ENCODE peak calls at places on chromosomes 3 and 15, in nine cellular contexts. C is keratinocyte, B is hepatocyte, X is neural progenitor cell, F is HCT116, R is GM12878, G is fibroblast of lung, M is DND-41, L is mammary epithelial cell. Y is an unnamed sample.

GRCh38 chr3:30012941-30013543 is 593.4 kb upstream of the TGFBR2 start:
- DNase-seq in R (peak; percentile 8), M (peak; percentile 69), B (peak; percentile 87), X (peak; percentile 85), G (peak; percentile 63), L (peak; percentile 58), C (peak; percentile 2), F (peak; percentile 64), Y (peak; percentile 83)

GRCh38 chr3:177294221-177294620 is 96.9 kb upstream of the TBL1XR1 start:
- DNase-seq in M (no peak), G (peak; percentile 92), C (peak; percentile 63), B (peak; percentile 29), L (peak; percentile 96), X (no peak), R (no peak), F (no peak), Y (peak; percentile 86)

GRCh38 chr3:71035314-71035713 is 548.2 kb downstream of the FOXP1 start:
- DNase-seq in G (peak; percentile 79), C (no peak), B (no peak), R (no peak), X (no peak), M (no peak), L (no peak), F (no peak), Y (no peak)

GRCh38 chr3:30659270-30660127 is 53.1 kb downstream of the TGFBR2 start:
- DNase-seq in F (peak; percentile 84), G (peak; percentile 98), R (no peak), B (peak; percentile 31), X (no peak), L (peak; percentile 78), M (no peak), C (peak; percentile 59), Y (no peak)

GRCh38 chr15:35626984-35627383 is 81.0 kb upstream of the DPH6 start:
- DNase-seq in C (no peak), F (no peak), L (no peak), X (no peak), B (no peak), G (no peak), M (no peak), R (no peak), Y (no peak)

GRCh38 chr15:71790081-71790480 is 20.3 kb upstream of the NR2E3 start:
- DNase-seq in B (peak; percentile 69), G (peak; percentile 76), C (peak; percentile 13), X (no peak), F (no peak), L (peak; percentile 78), R (no peak), M (no peak), Y (peak; percentile 86)

GRCh38 chr15:72306211-72306785 is 13.7 kb downstream of the CELF6 start:
- DNase-seq in C (no peak), X (peak; percentile 76), B (no peak), L (no peak), M (peak; percentile 45), G (peak; percentile 40), R (no peak), F (no peak), Y (no peak)

GRCh38 chr3:195921334-195921771 is 13.0 kb upstream of the TNK2 start:
- DNase-seq in G (peak; percentile 32), C (no peak), R (no peak), F (no peak), X (no peak), M (no peak), L (no peak), B (no peak), Y (no peak)

GRCh38 chr15:62068071-62068786 is 1.5 kb downstream of the C2CD4A start:
- DNase-seq in B (peak; percentile 66), M (no peak), C (no peak), X (peak; percentile 80), G (peak; percentile 48), F (no peak), R (no peak), L (peak; percentile 21), Y (no peak)

GRCh38 chr15:44489464-44489863 is 47.5 kb upstream of the EIF3J start:
- DNase-seq in F (peak; percentile 33), B (no peak), C (peak; percentile 13), R (no peak), L (peak; percentile 77), G (peak; percentile 91), X (no peak), M (no peak), Y (peak; percentile 75)

GRCh38 chr15:66023322-66023972 is 154.2 kb downstream of the RAB11A start:
- DNase-seq in B (no peak), L (no peak), F (no peak), M (no peak), X (peak; percentile 40), R (no peak), G (peak; percentile 20), C (no peak), Y (no peak)

GRCh38 chr15:66024998-66025397 is 155.7 kb downstream of the RAB11A start:
- DNase-seq in B (peak; percentile 63), L (peak; percentile 23), X (no peak), M (no peak), F (no peak), C (no peak), R (no peak), G (peak; percentile 39), Y (no peak)

GRCh38 chr15:66021801-66022525 is 152.7 kb downstream of the RAB11A start:
- DNase-seq in C (no peak), X (no peak), F (no peak), G (no peak), B (no peak), L (no peak), M (no peak), R (no peak), Y (no peak)

GRCh38 chr15:66025972-66026371 is 156.7 kb downstream of the RAB11A start:
- DNase-seq in G (no peak), R (no peak), X (no peak), B (no peak), F (no peak), L (no peak), M (no peak), C (no peak), Y (no peak)

GRCh38 chr15:66024116-66024515 is 154.8 kb downstream of the RAB11A start:
- DNase-seq in M (no peak), R (no peak), F (no peak), X (no peak), C (no peak), L (no peak), G (no peak), B (no peak), Y (no peak)
- H3K27me3 ChIP-seq in M (peaks cover 2% of the 10 kb centered on the region), R (no peaks in the 10 kb centered on the region), F (no peaks in the 10 kb centered on the region), X (no peaks in the 10 kb centered on the region), C (no peaks in the 10 kb centered on the region), L (no peaks in the 10 kb centered on the region), G (no peaks in the 10 kb centered on the region), B (peaks cover 3% of the 10 kb centered on the region), Y (peaks cover 18% of the 10 kb centered on the region)

GRCh38 chr3:142725352-142725739 is 1.5 kb downstream of the TRPC1 start:
- DNase-seq in F (no peak), L (no peak), X (no peak), C (no peak), B (no peak), G (no peak), M (no peak), R (no peak), Y (no peak)
- H2AFZ ChIP-seq in F (no peak overlapping the region), L (peak overlapping the region; percentile 99), X (peak overlapping the region; percentile 75), C (peak overlapping the region; percentile 99), B (peak overlapping the region; percentile 13), G (no peak overlapping the region), M (no peak overlapping the region), R (no peak overlapping the region), Y (peak overlapping the region; percentile 97)

GRCh38 chr3:25781758-25782594 is 1.3 kb downstream of the NGLY1 start:
- DNase-seq in R (peak; percentile 68), X (peak; percentile 4), L (no peak), B (no peak), C (no peak), G (no peak), F (no peak), M (no peak), Y (no peak)

GRCh38 chr3:25782938-25783660 is at the start of gene NGLY1:
- DNase-seq in M (peak; percentile 85), X (peak; percentile 94), C (no peak), G (peak; percentile 78), R (no peak), F (peak; percentile 51), B (peak; percentile 93), L (peak; percentile 77), Y (peak; percentile 97)

GRCh38 chr3:25780618-25781017 is 2.6 kb downstream of the NGLY1 start:
- DNase-seq in X (no peak), M (no peak), L (no peak), R (no peak), B (no peak), G (no peak), F (no peak), C (no peak), Y (no peak)

GRCh38 chr3:25782636-25782937 is 656 bp downstream of the NGLY1 start:
- DNase-seq in R (no peak), L (no peak), G (no peak), C (no peak), F (no peak), X (no peak), B (no peak), M (no peak), Y (peak; percentile 89)

GRCh38 chr3:25781145-25781757 is 2.0 kb downstream of the NGLY1 start:
- DNase-seq in L (no peak), C (no peak), G (no peak), X (no peak), M (no peak), R (no peak), F (no peak), B (no peak), Y (no peak)
- H3K4me3 ChIP-seq in L (no peak overlapping the region), C (no peak overlapping the region), G (no peak overlapping the region), X (peak overlapping the region; percentile 93), M (peak overlapping the region; percentile 60), R (peak overlapping the region; percentile 79), F (no peak overlapping the region), B (no peak overlapping the region), Y (no peak overlapping the region)

GRCh38 chr15:88108991-88109390 is 147.5 kb downstream of the NTRK3 start:
- DNase-seq in L (no peak), X (no peak), M (no peak), C (no peak), B (no peak), F (no peak), R (no peak), G (no peak), Y (no peak)
- H3K27me3 ChIP-seq in L (no peaks in the 10 kb centered on the region), X (no peaks in the 10 kb centered on the region), M (no peaks in the 10 kb centered on the region), C (no peaks in the 10 kb centered on the region), B (no peaks in the 10 kb centered on the region), F (no peaks in the 10 kb centered on the region), R (no peaks in the 10 kb centered on the region), G (no peaks in the 10 kb centered on the region), Y (no peaks in the 10 kb centered on the region)

GRCh38 chr15:28930011-28930410 is 44.2 kb downstream of the APBA2 start:
- DNase-seq in L (no peak), B (no peak), G (no peak), R (no peak), X (no peak), M (no peak), C (no peak), F (no peak), Y (no peak)
- H2AFZ ChIP-seq in L (no peak overlapping the region), B (no peak overlapping the region), G (no peak overlapping the region), R (no peak overlapping the region), X (no peak overlapping the region), M (no peak overlapping the region), C (no peak overlapping the region), F (no peak overlapping the region), Y (no peak overlapping the region)

Y was measured in osteoblast.